ENCODE peak calls at places on chromosomes 1 and 21, in six cellular contexts. One of them, this sample, is unnamed.

GRCh38 chr1:205326812-205327466 is 5.4 kb upstream of the NUAK2 start:
- DNase-seq in cardiac fibroblast: no peak
- DNase-seq in left ventricle myocardium inferior: no peak
- DNase-seq in psoas muscle: no peak
- DNase-seq in HTR-8/SVneo: no peak
- DNase-seq in substantia nigra: no peak
- DNase-seq in this sample: no peak

GRCh38 chr1:210446479-210446878 is 117.8 kb downstream of the HHAT start:
- DNase-seq in substantia nigra: no peak
- DNase-seq in psoas muscle: no peak
- DNase-seq in HTR-8/SVneo: peak; percentile 45
- DNase-seq in left ventricle myocardium inferior: no peak
- DNase-seq in cardiac fibroblast: no peak
- DNase-seq in this sample: peak; percentile 66

GRCh38 chr1:53139911-53140310 is 2.5 kb downstream of the SLC1A7 start:
- DNase-seq in HTR-8/SVneo: no peak
- DNase-seq in psoas muscle: no peak
- DNase-seq in left ventricle myocardium inferior: no peak
- DNase-seq in substantia nigra: no peak
- DNase-seq in cardiac fibroblast: peak; percentile 78
- DNase-seq in this sample: no peak

GRCh38 chr1:7608628-7609295 is 162.3 kb upstream of the VAMP3 start:
- DNase-seq in substantia nigra: no peak
- DNase-seq in HTR-8/SVneo: peak; percentile 45
- DNase-seq in psoas muscle: no peak
- DNase-seq in cardiac fibroblast: no peak
- DNase-seq in left ventricle myocardium inferior: no peak
- DNase-seq in this sample: no peak

GRCh38 chr1:84701366-84701765 is 11.1 kb upstream of the SSX2IP start:
- DNase-seq in left ventricle myocardium inferior: no peak
- DNase-seq in cardiac fibroblast: peak; percentile 44
- DNase-seq in HTR-8/SVneo: no peak
- DNase-seq in psoas muscle: no peak
- DNase-seq in substantia nigra: no peak
- DNase-seq in this sample: no peak

GRCh38 chr21:36756527-36756926 is 57.6 kb downstream of the SIM2 start:
- DNase-seq in substantia nigra: no peak
- DNase-seq in HTR-8/SVneo: no peak
- DNase-seq in cardiac fibroblast: no peak
- DNase-seq in psoas muscle: no peak
- DNase-seq in left ventricle myocardium inferior: no peak
- DNase-seq in this sample: no peak

GRCh38 chr1:229354226-229354625 is 11.4 kb upstream of the CCSAP start:
- DNase-seq in psoas muscle: no peak
- DNase-seq in substantia nigra: no peak
- DNase-seq in cardiac fibroblast: no peak
- DNase-seq in left ventricle myocardium inferior: no peak
- DNase-seq in HTR-8/SVneo: no peak
- DNase-seq in this sample: no peak

GRCh38 chr1:59900640-59901039 is 25.9 kb downstream of the CYP2J2 start:
- DNase-seq in HTR-8/SVneo: peak; percentile 3
- DNase-seq in psoas muscle: no peak
- DNase-seq in left ventricle myocardium inferior: no peak
- DNase-seq in substantia nigra: no peak
- DNase-seq in cardiac fibroblast: no peak
- DNase-seq in this sample: peak; percentile 21

GRCh38 chr21:21247441-21247840 is 249.2 kb downstream of the NCAM2 start:
- DNase-seq in substantia nigra: no peak
- DNase-seq in psoas muscle: no peak
- DNase-seq in left ventricle myocardium inferior: no peak
- DNase-seq in HTR-8/SVneo: no peak
- DNase-seq in cardiac fibroblast: no peak
- DNase-seq in this sample: no peak

GRCh38 chr1:235073331-235073967 is 55.2 kb downstream of the TOMM20 start:
- DNase-seq in psoas muscle: peak; percentile 94
- DNase-seq in cardiac fibroblast: peak; percentile 33
- DNase-seq in left ventricle myocardium inferior: peak; percentile 57
- DNase-seq in substantia nigra: peak; percentile 28
- DNase-seq in HTR-8/SVneo: no peak
- DNase-seq in this sample: no peak

GRCh38 chr1:54988975-54989374 is 8.5 kb downstream of the TMEM61 start:
- DNase-seq in psoas muscle: no peak
- DNase-seq in left ventricle myocardium inferior: no peak
- DNase-seq in cardiac fibroblast: no peak
- DNase-seq in substantia nigra: no peak
- DNase-seq in HTR-8/SVneo: no peak
- DNase-seq in this sample: no peak

GRCh38 chr1:182446033-182446669 is 3.8 kb upstream of the RGSL1 start:
- DNase-seq in cardiac fibroblast: peak; percentile 65
- DNase-seq in psoas muscle: no peak
- DNase-seq in left ventricle myocardium inferior: no peak
- DNase-seq in HTR-8/SVneo: peak; percentile 58
- DNase-seq in substantia nigra: no peak
- DNase-seq in this sample: peak; percentile 69

GRCh38 chr1:234933475-234933874 is 195.2 kb downstream of the TOMM20 start:
- DNase-seq in substantia nigra: no peak
- DNase-seq in left ventricle myocardium inferior: peak; percentile 53
- DNase-seq in HTR-8/SVneo: no peak
- DNase-seq in psoas muscle: peak; percentile 88
- DNase-seq in cardiac fibroblast: peak; percentile 72
- DNase-seq in this sample: no peak

GRCh38 chr21:26570203-26570602 is 2.9 kb downstream of the CYYR1 start:
- DNase-seq in cardiac fibroblast: no peak
- DNase-seq in left ventricle myocardium inferior: no peak
- DNase-seq in HTR-8/SVneo: no peak
- DNase-seq in psoas muscle: no peak
- DNase-seq in substantia nigra: no peak
- DNase-seq in this sample: no peak

GRCh38 chr1:233714631-233715217 is 100.8 kb downstream of the KCNK1 start:
- DNase-seq in substantia nigra: no peak
- DNase-seq in psoas muscle: no peak
- DNase-seq in HTR-8/SVneo: no peak
- DNase-seq in cardiac fibroblast: no peak
- DNase-seq in left ventricle myocardium inferior: no peak
- DNase-seq in this sample: no peak

GRCh38 chr1:197314672-197315071 is 46.6 kb downstream of the CRB1 start:
- DNase-seq in HTR-8/SVneo: no peak
- DNase-seq in cardiac fibroblast: no peak
- DNase-seq in psoas muscle: no peak
- DNase-seq in left ventricle myocardium inferior: no peak
- DNase-seq in substantia nigra: no peak
- DNase-seq in this sample: no peak

GRCh38 chr1:3697810-3698209 is 45.5 kb downstream of the TP73 start:
- DNase-seq in substantia nigra: no peak
- DNase-seq in cardiac fibroblast: no peak
- DNase-seq in left ventricle myocardium inferior: no peak
- DNase-seq in psoas muscle: no peak
- DNase-seq in HTR-8/SVneo: no peak
- DNase-seq in this sample: peak; percentile 82

GRCh38 chr1:113677250-113678158 is 81.8 kb downstream of the PHTF1 start:
- DNase-seq in HTR-8/SVneo: peak; percentile 41
- DNase-seq in cardiac fibroblast: peak; percentile 78
- DNase-seq in left ventricle myocardium inferior: no peak
- DNase-seq in substantia nigra: no peak
- DNase-seq in psoas muscle: peak; percentile 58
- DNase-seq in this sample: peak; percentile 52

GRCh38 chr1:25661043-25661807 is 44.6 kb downstream of the MAN1C1 start:
- DNase-seq in left ventricle myocardium inferior: no peak
- DNase-seq in cardiac fibroblast: peak; percentile 37
- DNase-seq in substantia nigra: no peak
- DNase-seq in psoas muscle: no peak
- DNase-seq in HTR-8/SVneo: no peak
- DNase-seq in this sample: no peak

GRCh38 chr1:245791410-245792312 is 636.9 kb downstream of the KIF26B start:
- DNase-seq in psoas muscle: no peak
- DNase-seq in HTR-8/SVneo: no peak
- DNase-seq in substantia nigra: no peak
- DNase-seq in cardiac fibroblast: peak; percentile 80
- DNase-seq in left ventricle myocardium inferior: no peak
- DNase-seq in this sample: no peak

GRCh38 chr1:115495603-115496002 is 146.2 kb upstream of the VANGL1 start:
- DNase-seq in substantia nigra: no peak
- DNase-seq in psoas muscle: no peak
- DNase-seq in left ventricle myocardium inferior: no peak
- DNase-seq in cardiac fibroblast: no peak
- DNase-seq in HTR-8/SVneo: no peak
- DNase-seq in this sample: no peak

GRCh38 chr1:84888753-84889152 is 4.3 kb downstream of the LPAR3 start:
- DNase-seq in HTR-8/SVneo: no peak
- DNase-seq in substantia nigra: no peak
- DNase-seq in left ventricle myocardium inferior: no peak
- DNase-seq in psoas muscle: no peak
- DNase-seq in cardiac fibroblast: no peak
- DNase-seq in this sample: no peak

GRCh38 chr21:26070822-26071425 is 99.6 kb downstream of the APP start:
- DNase-seq in HTR-8/SVneo: no peak
- DNase-seq in substantia nigra: no peak
- DNase-seq in cardiac fibroblast: peak; percentile 77
- DNase-seq in psoas muscle: no peak
- DNase-seq in left ventricle myocardium inferior: no peak
- DNase-seq in this sample: no peak

GRCh38 chr21:44376606-44377005 is 23.2 kb downstream of the TRPM2 start:
- DNase-seq in psoas muscle: peak; percentile 22
- DNase-seq in cardiac fibroblast: no peak
- DNase-seq in left ventricle myocardium inferior: no peak
- DNase-seq in substantia nigra: no peak
- DNase-seq in HTR-8/SVneo: no peak
- DNase-seq in this sample: peak; percentile 9

This sample was measured in D341Med.